ENCODE peak calls at places on chromosome 21, in seven cellular contexts. D, R, J, U, N, T and B are unnamed samples.
A peak's percentile ranks its signal among the peaks of the same experiment; 100 is the strongest.

GRCh38 chr21:36297938-36298572 is 21.9 kb upstream of the MORC3 start:
- DNase-seq in N (no peak), J (peak; percentile 51), R (peak; percentile 89), U (no peak), D (peak; percentile 39), T (peak; percentile 92), B (no peak)

GRCh38 chr21:16279658-16280581 is 550.1 kb downstream of the USP25 start:
- DNase-seq in T (peak; percentile 86), R (no peak), U (no peak), N (no peak), D (peak; percentile 52), J (no peak), B (peak; percentile 72)

GRCh38 chr21:32256873-32257620 is 21.8 kb downstream of the MIS18A start:
- DNase-seq in D (peak; percentile 74), N (no peak), T (peak; percentile 95), R (no peak), J (no peak), U (peak; percentile 75), B (peak; percentile 93)

GRCh38 chr21:31161157-31161556 is 122.9 kb upstream of the KRTAP19-8 start:
- DNase-seq in D (no peak), T (no peak), J (no peak), R (no peak), N (no peak), U (no peak), B (no peak)

GRCh38 chr21:36511484-36512227 is 31.7 kb upstream of the CLDN14 start:
- DNase-seq in D (no peak), J (peak; percentile 27), N (no peak), U (no peak), T (no peak), R (no peak), B (no peak)

GRCh38 chr21:42518216-42518615 is 4.6 kb downstream of the SLC37A1 start:
- DNase-seq in U (no peak), R (no peak), T (peak; percentile 81), J (no peak), D (no peak), N (no peak), B (peak; percentile 74)

GRCh38 chr21:20875741-20876140 is 122.5 kb upstream of the NCAM2 start:
- DNase-seq in N (no peak), R (no peak), J (no peak), T (no peak), D (no peak), U (no peak), B (no peak)

GRCh38 chr21:20999567-21000169 is 1.5 kb downstream of the NCAM2 start:
- DNase-seq in J (peak; percentile 55), U (no peak), D (no peak), T (no peak), N (no peak), R (no peak), B (no peak)

GRCh38 chr21:15058718-15059316 is 6.0 kb downstream of the NRIP1 start:
- DNase-seq in R (no peak), J (no peak), N (no peak), D (no peak), U (no peak), T (no peak), B (no peak)

GRCh38 chr21:25956993-25957714 is 213.4 kb downstream of the APP start:
- DNase-seq in J (no peak), D (no peak), R (no peak), N (no peak), T (no peak), U (no peak), B (no peak)

GRCh38 chr21:42209801-42210479 is 9.0 kb upstream of the ABCG1 start:
- DNase-seq in T (peak; percentile 70), N (no peak), J (no peak), U (peak; percentile 1), R (peak; percentile 8), D (no peak), B (peak; percentile 35)

GRCh38 chr21:36203603-36203889 is 46.9 kb downstream of the DOP1B start:
- DNase-seq in D (no peak), U (no peak), R (no peak), T (no peak), J (no peak), N (no peak), B (no peak)

GRCh38 chr21:23543334-23543733 is 2063.9 kb downstream of the MRPL39 start:
- DNase-seq in R (no peak), T (no peak), U (no peak), N (no peak), D (no peak), J (no peak), B (no peak)

GRCh38 chr21:32173106-32173755 is 105.6 kb downstream of the MIS18A start:
- DNase-seq in U (no peak), D (no peak), T (no peak), N (no peak), R (no peak), J (no peak), B (no peak)

GRCh38 chr21:42806489-42807140 is 72.7 kb downstream of the WDR4 start:
- DNase-seq in R (no peak), J (no peak), T (no peak), N (no peak), D (no peak), U (no peak), B (no peak)

GRCh38 chr21:44800103-44800502 is 1.5 kb downstream of the UBE2G2 start:
- DNase-seq in U (no peak), T (no peak), D (no peak), N (no peak), R (no peak), J (no peak), B (no peak)

GRCh38 chr21:16422702-16423101 is 692.9 kb downstream of the USP25 start:
- DNase-seq in R (no peak), T (no peak), U (no peak), D (no peak), N (no peak), J (no peak), B (no peak)

GRCh38 chr21:44948426-44949120 is 8.7 kb downstream of the SLX9 start:
- DNase-seq in D (peak; percentile 54), J (no peak), U (peak; percentile 63), N (no peak), R (no peak), T (no peak), B (no peak)

GRCh38 chr21:38743772-38744529 is 61.8 kb upstream of the ETS2 start:
- DNase-seq in T (peak; percentile 66), J (no peak), N (no peak), R (no peak), U (no peak), D (no peak), B (no peak)

GRCh38 chr21:44494956-44495355 is 39.6 kb downstream of the LRRC3 start:
- DNase-seq in D (no peak), R (no peak), T (no peak), U (no peak), J (no peak), N (no peak), B (no peak)

GRCh38 chr21:35925497-35925896 is 134.8 kb downstream of the SETD4 start:
- DNase-seq in J (peak; percentile 23), R (no peak), D (no peak), T (no peak), U (no peak), N (no peak), B (no peak)

GRCh38 chr21:36202721-36203602 is 46.3 kb downstream of the DOP1B start:
- DNase-seq in R (no peak), D (no peak), N (no peak), T (no peak), U (no peak), J (no peak), B (no peak)

GRCh38 chr21:20802631-20803260 is 195.5 kb upstream of the NCAM2 start:
- DNase-seq in N (no peak), R (no peak), T (no peak), U (no peak), J (no peak), D (no peak), B (no peak)

GRCh38 chr21:37682908-37683307 is 233.3 kb downstream of the KCNJ6 start:
- DNase-seq in J (no peak), N (no peak), U (no peak), T (no peak), D (no peak), R (no peak), B (no peak)
- H3K4me3 ChIP-seq in J (no peak overlapping the region), N (no peak overlapping the region), U (no peak overlapping the region), T (no peak overlapping the region), D (no peak overlapping the region), R (no peak overlapping the region), B (no peak overlapping the region)

GRCh38 chr21:34640858-34641257 is 25.9 kb upstream of the RCAN1 start:
- DNase-seq in J (peak; percentile 30), R (no peak), U (no peak), N (no peak), T (no peak), D (no peak), B (no peak)
- H3K4me3 ChIP-seq in J (no peak overlapping the region), R (no peak overlapping the region), U (no peak overlapping the region), N (no peak overlapping the region), T (no peak overlapping the region), D (no peak overlapping the region), B (no peak overlapping the region)

DNA sequence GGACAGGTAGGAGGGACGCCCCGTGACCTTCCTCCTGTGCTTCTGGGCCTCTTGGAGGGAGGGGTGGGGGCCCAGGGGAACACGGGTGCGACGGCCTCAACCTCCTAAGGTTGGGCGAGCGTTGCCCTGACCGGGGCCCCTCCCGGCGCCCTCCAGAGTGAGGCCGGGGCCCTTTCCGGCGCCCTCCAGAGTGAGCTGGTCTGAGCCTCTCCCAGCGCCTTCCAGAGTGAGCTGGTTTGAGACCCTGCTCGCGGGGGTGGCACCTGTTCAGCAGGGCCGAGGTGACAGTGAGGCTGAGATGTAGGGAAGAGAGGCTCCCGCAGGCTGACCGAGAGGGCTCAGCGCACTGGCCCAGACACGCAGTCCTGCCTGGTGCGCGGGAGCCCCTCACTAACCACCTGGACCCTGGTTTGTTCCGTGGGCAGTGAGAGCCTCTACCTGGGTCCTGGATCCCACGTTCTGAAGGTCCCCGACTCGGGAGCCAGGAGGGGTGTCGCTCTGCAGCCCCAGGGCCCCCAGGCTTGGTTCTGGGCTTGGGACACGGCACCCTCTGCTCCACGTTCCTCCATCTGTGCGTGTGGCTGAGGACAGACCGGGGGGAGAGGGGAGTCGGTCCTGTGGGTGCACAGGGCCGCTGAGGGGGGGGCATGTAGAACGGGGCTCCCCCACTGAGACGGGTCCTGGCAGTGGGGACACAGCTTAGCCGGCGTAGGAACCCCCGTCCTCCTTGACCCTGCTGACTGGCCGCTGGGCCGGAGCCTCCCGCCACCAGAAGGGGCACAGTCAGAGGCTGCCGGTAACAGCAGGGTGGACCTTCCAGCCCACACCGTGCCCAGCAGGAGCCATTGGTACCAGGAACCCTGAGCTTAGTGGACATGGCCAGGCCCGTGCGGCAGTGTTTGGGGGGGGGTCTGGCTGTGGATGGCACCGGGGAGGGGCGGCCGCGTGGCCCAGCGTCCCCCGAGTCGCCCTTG is 1.5 kb downstream of the COL6A1 start:
- DNase-seq in N (no peak), U (peak; percentile 65), D (peak; percentile 52), R (no peak), T (peak; percentile 87), J (no peak), B (no peak)
- H3K4me3 ChIP-seq in N (no peak overlapping the region), U (peak overlapping the region; percentile 87), D (peak overlapping the region; percentile 93), R (peak overlapping the region; percentile 76), T (peak overlapping the region; percentile 30), J (no peak overlapping the region), B (peak overlapping the region; percentile 100)

DNA sequence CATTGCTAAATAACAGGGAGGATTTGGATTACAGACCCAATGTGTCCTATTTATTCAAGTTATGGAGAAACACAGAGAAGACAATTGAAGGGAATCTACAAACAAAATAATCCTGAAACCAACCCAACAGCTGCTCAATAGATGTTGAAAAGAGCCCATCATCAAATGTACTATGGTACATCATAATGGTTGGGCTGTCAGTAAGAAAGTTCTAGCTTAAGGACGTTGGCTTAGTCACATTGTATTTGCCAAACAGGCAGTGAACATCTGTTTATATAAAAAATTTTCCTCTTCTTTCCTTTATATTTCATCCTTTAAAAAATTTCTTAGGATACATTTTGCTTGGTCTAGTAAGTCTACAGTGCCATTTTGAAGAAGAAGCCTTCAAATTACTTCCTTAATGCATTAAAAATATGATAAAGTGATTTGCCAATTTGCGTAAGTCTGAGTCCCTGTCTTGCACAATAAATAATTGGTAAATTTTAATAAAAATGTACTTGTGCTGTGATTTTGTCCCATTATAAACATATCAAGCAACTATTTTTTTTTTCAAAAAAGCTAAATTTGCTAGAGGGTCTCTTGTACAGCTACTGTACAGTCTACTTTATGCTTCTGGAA is 14.4 kb downstream of the MAP3K7CL start:
- DNase-seq in U (no peak), D (no peak), N (no peak), R (no peak), J (no peak), T (no peak), B (no peak)
- H3K4me3 ChIP-seq in U (no peak overlapping the region), D (no peak overlapping the region), N (no peak overlapping the region), R (no peak overlapping the region), J (no peak overlapping the region), T (no peak overlapping the region), B (peak overlapping the region; percentile 40)